ENCODE peak calls at places on chromosomes 7 and 10, in four cellular contexts. V is K562, D is HepG2, K is GM12878. S is an unnamed sample.

GRCh38 chr10:30818010-30818660 is 188.6 kb upstream of the LYZL2 start:
- DNase-seq in V (peak), D (no peak), K (no peak), S (no peak)

GRCh38 chr7:94301024-94301588 is 93.6 kb upstream of the COL1A2 start:
- DNase-seq in V (peak), D (peak), K (no peak), S (peak)

GRCh38 chr7:87151701-87152111 is 547 bp upstream of the DMTF1 start:
- DNase-seq in V (no peak), D (no peak), K (no peak), S (peak)

GRCh38 chr7:43481905-43482678 is 100.8 kb upstream of the STK17A start:
- DNase-seq in V (no peak), D (no peak), K (no peak), S (no peak)

GRCh38 chr10:3887885-3888476 is 103.0 kb upstream of the KLF6 start:
- DNase-seq in V (no peak), D (no peak), K (peak), S (peak)

GRCh38 chr7:80324032-80324431 is 187.8 kb downstream of the GNAT3 start:
- DNase-seq in V (no peak), D (no peak), K (no peak), S (no peak)

GRCh38 chr7:47405921-47406765 is 175.8 kb downstream of the TNS3 start:
- DNase-seq in V (no peak), D (peak), K (no peak), S (peak)

GRCh38 chr7:19674266-19674960 is 34.4 kb downstream of the POLR1F start:
- DNase-seq in V (no peak), D (no peak), K (no peak), S (no peak)

DNA sequence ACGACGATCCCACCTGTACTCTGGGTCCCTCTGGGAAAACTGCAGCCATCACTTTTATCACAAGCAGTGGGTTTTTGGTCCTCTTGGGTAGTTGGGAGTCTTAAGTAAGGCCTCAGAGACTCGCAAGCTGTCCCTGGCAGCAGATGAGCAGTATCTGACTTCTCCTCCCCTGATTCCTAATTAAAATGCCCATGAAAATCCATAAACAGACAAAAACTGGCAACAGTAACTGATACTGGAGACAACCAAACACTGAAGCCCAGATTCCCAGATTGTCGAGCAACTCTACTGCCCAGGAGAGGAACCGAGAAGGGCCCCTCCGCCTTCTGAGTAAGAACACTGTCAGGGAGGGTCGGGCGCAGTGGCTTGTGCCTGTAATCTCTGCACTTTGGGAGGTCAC is 333.8 kb downstream of the CALN1 start:
- DNase-seq in V (no peak), D (no peak), K (no peak), S (no peak)
- TF ChIP-seq JUNB in V (no peak), D (no peak), K (no peak), S (no peak)

GRCh38 chr10:69124558-69125121 is 662 bp downstream of the VPS26A start:
- DNase-seq in V (no peak), D (peak), K (no peak), S (peak)

GRCh38 chr10:69123747-69124557 is at the start of gene VPS26A:
- DNase-seq in V (peak), D (peak), K (peak), S (peak)

GRCh38 chr10:69119896-69120295 is 4.1 kb upstream of the VPS26A start:
- DNase-seq in V (no peak), D (no peak), K (no peak), S (no peak)

GRCh38 chr10:69125554-69125953 is 1.6 kb downstream of the VPS26A start:
- DNase-seq in V (no peak), D (no peak), K (no peak), S (no peak)

DNA sequence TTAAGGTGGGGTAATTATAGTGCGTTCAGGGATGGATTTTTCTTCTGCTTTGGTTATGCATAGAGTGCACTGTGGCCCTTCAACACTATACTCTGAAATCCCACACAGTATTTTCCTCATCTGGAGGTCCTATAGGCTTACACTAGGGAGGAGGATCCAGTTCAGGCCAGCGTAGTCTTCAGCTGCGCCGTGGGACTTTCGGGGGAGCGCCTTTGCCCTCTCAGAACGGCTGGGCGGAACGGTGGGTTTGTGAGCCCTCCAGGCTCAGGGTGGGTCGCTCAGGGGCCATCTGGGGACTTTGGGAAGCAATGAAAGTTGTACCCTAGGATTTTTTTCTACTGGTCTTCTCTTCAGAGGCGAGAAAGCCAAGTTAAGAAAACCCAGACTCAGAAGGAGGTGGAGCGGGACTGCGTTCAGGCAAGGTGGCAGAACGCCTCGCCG is 652 bp upstream of the VPS26A start:
- DNase-seq in V (peak), D (peak), K (no peak), S (peak)
- TF ChIP-seq CEBPB in V (no peak), D (no peak), K (no peak), S (no peak)

DNA sequence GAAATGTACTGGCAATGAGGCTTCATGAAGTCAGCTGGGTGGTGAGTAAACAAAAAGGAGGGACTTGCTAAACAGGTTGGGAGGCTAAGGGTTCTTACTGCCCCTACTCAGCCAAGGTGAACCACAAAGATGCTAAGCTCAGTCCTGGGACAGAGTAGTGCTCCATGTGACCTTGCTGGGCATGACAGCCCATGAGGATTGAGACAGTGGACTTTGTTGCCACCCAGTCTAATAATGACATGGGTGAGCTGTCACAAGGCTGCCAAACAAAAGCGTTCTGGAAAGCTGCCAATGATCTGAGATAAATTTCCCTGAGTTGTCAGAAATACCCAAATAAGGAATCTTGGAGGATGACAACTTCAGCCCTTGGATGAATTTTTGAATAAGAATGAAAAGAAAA is 75.2 kb downstream of the CLEC2L start:
- DNase-seq in V (no peak), D (no peak), K (no peak), S (peak)
- TF ChIP-seq JUNB in V (no peak), D (no peak), K (no peak), S (no peak)

GRCh38 chr7:45155357-45155900 is 2.2 kb upstream of the RAMP3 start:
- DNase-seq in V (no peak), D (no peak), K (no peak), S (no peak)

GRCh38 chr7:45151967-45152366 is 5.6 kb upstream of the RAMP3 start:
- DNase-seq in V (no peak), D (no peak), K (no peak), S (no peak)

GRCh38 chr7:45155941-45156340 is 1.6 kb upstream of the RAMP3 start:
- DNase-seq in V (no peak), D (no peak), K (no peak), S (no peak)

GRCh38 chr7:45151131-45151684 is 6.4 kb upstream of the RAMP3 start:
- DNase-seq in V (no peak), D (no peak), K (no peak), S (no peak)

GRCh38 chr7:45153238-45153637 is 4.4 kb upstream of the RAMP3 start:
- DNase-seq in V (peak), D (no peak), K (no peak), S (peak)
- TF ChIP-seq CEBPB in V (no peak), D (no peak), K (no peak), S (no peak)

GRCh38 chr10:28912017-28912783 is 234.9 kb downstream of the BAMBI start:
- DNase-seq in V (no peak), D (no peak), K (no peak), S (no peak)

GRCh38 chr10:28913436-28913835 is 236.1 kb downstream of the BAMBI start:
- DNase-seq in V (no peak), D (no peak), K (no peak), S (no peak)

GRCh38 chr10:28913850-28914249 is 236.5 kb downstream of the BAMBI start:
- DNase-seq in V (no peak), D (peak), K (no peak), S (peak)

GRCh38 chr10:28909875-28910274 is 232.6 kb downstream of the BAMBI start:
- DNase-seq in V (no peak), D (no peak), K (no peak), S (no peak)

GRCh38 chr10:28910960-28911359 is 233.6 kb downstream of the BAMBI start:
- DNase-seq in V (no peak), D (no peak), K (no peak), S (no peak)
- TF ChIP-seq JUNB in V (no peak), D (no peak), K (no peak), S (no peak)

DNA sequence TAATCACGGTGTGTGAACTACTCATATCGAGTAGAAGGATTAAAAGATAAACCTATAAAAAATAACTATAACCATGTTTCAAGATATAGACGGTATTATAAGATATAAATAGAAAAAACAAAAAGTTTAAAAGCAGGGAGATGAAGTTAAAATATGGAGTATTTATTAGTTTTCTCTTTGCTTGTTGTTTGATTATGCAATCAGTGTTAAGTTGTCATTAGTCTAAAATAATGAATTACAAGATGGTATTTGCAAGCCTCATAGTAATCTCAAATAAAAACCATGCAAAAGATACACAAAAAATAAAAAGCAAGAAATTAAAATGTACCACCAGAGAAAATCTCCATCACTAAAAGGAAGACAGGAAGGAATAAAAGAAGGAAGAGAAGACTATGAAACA is 83.3 kb downstream of the TES start:
- DNase-seq in V (no peak), D (no peak), K (no peak), S (no peak)
- TF ChIP-seq CEBPB in V (peak), D (no peak), K (no peak), S (no peak)

DNA sequence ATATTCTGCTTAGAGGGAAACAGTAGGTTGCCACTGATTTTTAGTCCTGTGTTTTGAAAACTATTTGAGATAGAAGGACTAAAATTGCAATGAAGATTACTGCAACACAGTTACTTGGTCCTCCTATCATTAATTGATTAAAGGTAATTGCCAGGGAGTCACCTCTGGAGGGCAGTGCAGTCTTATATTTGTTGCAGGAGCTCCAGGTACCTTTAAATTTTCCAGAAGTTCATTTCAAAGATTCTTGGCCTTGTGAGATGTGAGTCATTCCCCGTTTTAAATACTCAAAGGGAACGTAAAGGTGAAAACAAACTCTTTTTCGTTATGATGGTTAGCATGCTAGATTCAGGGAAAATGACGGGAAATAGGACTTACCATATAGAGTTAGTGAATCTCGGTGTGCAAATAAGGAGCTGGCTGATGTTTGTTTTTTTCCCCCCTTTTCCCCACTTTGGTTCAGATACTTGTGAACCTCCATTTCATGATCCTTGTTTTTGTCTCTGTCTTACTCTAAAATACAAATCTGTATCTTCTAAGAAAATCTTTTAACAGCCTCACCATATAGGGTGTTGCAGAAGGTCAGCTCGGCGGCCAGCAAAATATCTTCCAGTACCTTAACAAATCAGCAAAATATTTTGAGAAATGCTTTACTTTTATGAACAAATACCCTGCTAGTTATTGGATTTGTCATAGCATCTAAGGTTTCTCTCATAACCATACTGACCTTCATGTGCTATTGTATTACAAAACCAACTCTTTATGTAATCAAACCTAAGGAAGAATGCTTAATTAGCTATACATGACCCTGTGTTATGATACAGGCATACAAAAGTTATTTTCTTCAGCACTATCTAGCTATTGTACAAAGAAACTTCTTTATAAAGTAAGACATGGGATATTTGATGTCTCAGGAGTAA is 143.0 kb upstream of the HDAC9 start:
- DNase-seq in V (peak), D (peak), K (no peak), S (peak)
- TF ChIP-seq JUNB in V (no peak), D (no peak), K (no peak), S (no peak)